ENCODE peak calls at places on chromosomes 13 and 19, in ten cellular contexts. Y is ascending aorta, H is mammary epithelial cell, O is GM20000, U is foreskin fibroblast, X is D721Med, I is GM12865, J is neural crest cell, S is dorsolateral prefrontal cortex, C is right atrium auricular region. G is an unnamed sample.

GRCh38 chr13:114115191-114115671 is 17.2 kb downstream of the RASA3 start:
- DNase-seq in O (no peak), I (no peak), J (no peak), U (peak; percentile 94), H (peak; percentile 19), S (no peak), Y (peak; percentile 70), C (peak; percentile 67), X (no peak), G (no peak)

GRCh38 chr19:1777149-1777548 is 23.8 kb downstream of the ONECUT3 start:
- DNase-seq in X (no peak), C (no peak), H (no peak), U (no peak), Y (no peak), I (no peak), S (no peak), O (no peak), J (no peak), G (no peak)

GRCh38 chr13:46731535-46731934 is 65.4 kb downstream of the ESD start:
- DNase-seq in O (no peak), H (no peak), C (no peak), J (no peak), Y (no peak), X (no peak), I (no peak), U (no peak), S (no peak), G (no peak)

GRCh38 chr13:25172303-25172630 is 179 bp upstream of the AMER2 start:
- DNase-seq in Y (no peak), C (no peak), U (no peak), X (no peak), I (no peak), H (no peak), O (no peak), J (no peak), S (no peak), G (no peak)

GRCh38 chr13:75876371-75877050 is 240.4 kb downstream of the LMO7 start:
- DNase-seq in Y (peak; percentile 75), S (peak; percentile 45), I (peak; percentile 76), O (peak; percentile 58), J (peak; percentile 57), C (peak; percentile 74), X (no peak), U (peak; percentile 55), H (peak; percentile 53), G (no peak)

GRCh38 chr19:1250374-1251232 is 2.2 kb downstream of the MIDN start:
- DNase-seq in Y (no peak), X (no peak), O (peak; percentile 78), S (peak; percentile 70), H (no peak), J (peak; percentile 83), I (peak; percentile 78), U (no peak), C (no peak), G (no peak)

GRCh38 chr19:2852598-2852997 is 11.3 kb downstream of the ZNF555 start:
- DNase-seq in J (no peak), H (no peak), S (no peak), Y (no peak), X (no peak), I (no peak), O (no peak), C (no peak), U (no peak), G (no peak)

GRCh38 chr13:97786510-97786909 is 167.0 kb upstream of the IPO5 start:
- DNase-seq in H (no peak), U (no peak), S (no peak), C (no peak), J (no peak), Y (no peak), X (no peak), I (no peak), O (no peak), G (no peak)

GRCh38 chr13:74114202-74114601 is 20.0 kb downstream of the KLF12 start:
- DNase-seq in J (no peak), S (no peak), H (peak; percentile 9), U (peak; percentile 20), C (no peak), O (no peak), Y (no peak), I (no peak), X (no peak), G (no peak)

GRCh38 chr13:74111399-74111798 is 22.8 kb downstream of the KLF12 start:
- DNase-seq in C (no peak), X (no peak), O (no peak), I (no peak), J (no peak), Y (no peak), S (no peak), U (no peak), H (no peak), G (no peak)

GRCh38 chr13:74114641-74115040 is 19.6 kb downstream of the KLF12 start:
- DNase-seq in C (no peak), O (no peak), H (no peak), I (no peak), U (no peak), Y (no peak), S (no peak), X (no peak), J (no peak), G (no peak)

GRCh38 chr13:74110053-74110452 is 24.2 kb downstream of the KLF12 start:
- DNase-seq in S (no peak), C (no peak), I (no peak), X (no peak), U (no peak), J (no peak), H (no peak), O (no peak), Y (no peak), G (no peak)

DNA sequence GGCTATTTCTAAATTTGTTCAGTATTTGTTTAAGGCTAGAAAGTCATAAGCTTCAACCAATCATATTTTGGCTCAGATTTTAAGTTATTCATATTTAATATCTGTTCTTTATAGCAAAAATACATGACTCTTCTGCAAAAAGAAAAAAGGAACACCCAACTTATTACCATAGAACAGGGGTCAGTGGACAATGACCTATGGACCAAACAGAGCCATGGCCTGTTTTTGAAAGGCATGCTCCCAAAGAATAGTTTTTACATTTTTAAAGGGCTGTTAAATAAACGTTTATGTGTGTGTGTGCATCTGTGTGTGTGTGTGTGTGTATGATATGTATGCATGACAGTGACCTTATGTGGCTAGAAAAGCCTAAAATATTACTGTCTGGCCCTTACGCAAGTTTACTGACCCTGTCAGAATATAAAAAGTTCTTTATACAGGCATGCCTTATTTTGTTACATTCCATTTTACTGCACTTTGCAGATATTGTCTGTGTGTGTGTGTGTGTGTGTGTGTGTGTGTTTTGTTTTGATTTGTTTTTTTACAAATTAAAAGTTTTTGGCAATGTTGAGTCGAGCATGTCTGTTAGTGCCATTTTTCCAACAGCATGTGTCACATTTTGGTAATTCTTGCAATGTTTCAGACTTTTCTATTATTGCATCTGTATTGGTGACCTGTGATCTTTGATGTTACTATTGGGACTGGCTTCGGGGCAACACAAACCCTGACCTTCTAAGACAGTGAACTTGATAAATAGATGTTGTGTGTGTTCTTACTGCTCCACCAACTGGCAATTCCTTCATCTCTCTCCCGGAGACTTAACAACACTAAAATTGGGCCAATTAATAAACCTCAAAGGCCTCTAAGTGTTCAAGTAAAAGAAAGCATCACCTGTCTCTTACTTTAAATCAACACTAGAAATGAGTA is 22.0 kb downstream of the KLF12 start:
- DNase-seq in O (no peak), C (no peak), Y (no peak), H (no peak), J (no peak), U (no peak), S (no peak), X (no peak), I (no peak), G (no peak)
- TF ChIP-seq CTCF in O (no peak), C (no peak), Y (no peak), H (no peak), J (no peak), U (no peak), S (no peak), X (no peak), I (no peak), G (no peak)

GRCh38 chr19:43766755-43767043 is 11.9 kb upstream of the SMG9 start:
- DNase-seq in S (no peak), C (no peak), I (no peak), X (no peak), J (no peak), O (no peak), U (no peak), Y (no peak), H (no peak), G (no peak)
- TF ChIP-seq CTCF in S (no peak), C (no peak), I (no peak), X (no peak), J (no peak), O (no peak), U (no peak), Y (no peak), H (no peak), G (no peak)

GRCh38 chr19:30345686-30346085 is 26.5 kb upstream of the ZNF536 start:
- DNase-seq in X (no peak), C (no peak), S (no peak), H (no peak), O (no peak), U (no peak), I (no peak), J (no peak), Y (no peak), G (no peak)

GRCh38 chr19:30349131-30349730 is 23.0 kb upstream of the ZNF536 start:
- DNase-seq in S (no peak), Y (no peak), U (no peak), I (no peak), H (no peak), X (no peak), O (no peak), J (no peak), C (no peak), G (no peak)

GRCh38 chr19:30353394-30353793 is 18.8 kb upstream of the ZNF536 start:
- DNase-seq in J (no peak), U (no peak), S (no peak), X (no peak), H (no peak), I (no peak), O (no peak), C (no peak), Y (no peak), G (peak; percentile 79)

GRCh38 chr19:30355586-30355985 is 16.6 kb upstream of the ZNF536 start:
- DNase-seq in I (no peak), S (no peak), H (no peak), Y (peak; percentile 13), C (no peak), X (no peak), U (no peak), J (no peak), O (no peak), G (no peak)

DNA sequence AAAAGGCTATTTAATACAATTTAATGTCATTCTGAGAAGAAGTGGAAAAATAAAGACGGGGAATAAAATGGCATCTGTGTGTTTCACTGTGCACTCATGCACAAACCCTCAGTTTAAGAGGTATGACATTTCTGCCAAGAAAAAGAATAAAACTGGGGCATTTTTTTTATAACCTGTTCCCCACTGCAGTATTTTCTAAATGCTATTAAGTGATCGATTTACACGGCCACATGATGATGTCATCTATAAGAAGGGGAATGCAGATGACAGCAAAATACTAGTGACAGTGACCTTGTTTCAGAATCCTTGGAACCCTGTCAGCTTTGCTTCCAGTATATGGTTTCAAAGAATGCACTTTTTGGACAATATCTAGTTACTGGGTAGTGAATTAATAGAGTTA is 21.2 kb upstream of the ZNF536 start:
- DNase-seq in S (no peak), U (no peak), I (no peak), J (no peak), O (no peak), C (no peak), X (no peak), H (no peak), Y (no peak), G (no peak)
- TF ChIP-seq CTCF in S (no peak), U (no peak), I (no peak), J (no peak), O (no peak), C (no peak), X (no peak), H (no peak), Y (no peak), G (no peak)

GRCh38 chr13:52010890-52011689 is at the start of gene ATP7B:
- DNase-seq in I (peak; percentile 18), C (peak; percentile 60), Y (peak; percentile 66), O (peak; percentile 30), H (no peak), X (no peak), U (peak; percentile 10), J (no peak), S (no peak), G (no peak)
- TF ChIP-seq CTCF in I (no peak), C (no peak), Y (no peak), O (no peak), H (peak; percentile 18), X (no peak), U (peak; percentile 11), J (peak; percentile 41), S (no peak), G (peak; percentile 17)